ENCODE peak calls at places on chromosome 22, in ten cellular contexts. F, C, W, V, Z, A, O, S, N and J are unnamed samples.
A peak's percentile ranks its signal among the peaks of the same experiment; 100 is the strongest.

GRCh38 chr22:30889268-30889995 is 79.1 kb downstream of the MORC2 start:
- DNase-seq in F (no peak), C (no peak), W (no peak), V (no peak), Z (peak; percentile 7), A (no peak), O (no peak), S (no peak), N (no peak), J (no peak)

GRCh38 chr22:46031066-46031465 is 54.1 kb upstream of the WNT7B start:
- DNase-seq in F (no peak), C (no peak), W (no peak), V (no peak), Z (no peak), A (no peak), O (no peak), S (no peak), N (no peak), J (no peak)

GRCh38 chr22:31044262-31044861 is 36.8 kb upstream of the SMTN start:
- DNase-seq in F (no peak), C (no peak), W (no peak), V (no peak), Z (no peak), A (peak; percentile 47), O (peak; percentile 74), S (no peak), N (peak; percentile 23), J (no peak)

GRCh38 chr22:37501176-37501609 is 15.0 kb upstream of the MFNG start:
- DNase-seq in F (no peak), C (no peak), W (no peak), V (no peak), Z (no peak), A (no peak), O (no peak), S (no peak), N (no peak), J (no peak)

GRCh38 chr22:17955611-17956379 is 68.6 kb downstream of the MICAL3 start:
- DNase-seq in F (no peak), C (no peak), W (no peak), V (no peak), Z (no peak), A (no peak), O (no peak), S (no peak), N (no peak), J (no peak)

GRCh38 chr22:19516378-19517170 is 7.6 kb downstream of the CLDN5 start:
- DNase-seq in F (no peak), C (no peak), W (no peak), V (no peak), Z (no peak), A (no peak), O (no peak), S (no peak), N (no peak), J (no peak)

GRCh38 chr22:19807914-19808872 is 46.5 kb downstream of the GNB1L start:
- DNase-seq in F (no peak), C (no peak), W (no peak), V (no peak), Z (peak; percentile 2), A (no peak), O (no peak), S (no peak), N (no peak), J (no peak)

GRCh38 chr22:37126383-37126782 is 16.9 kb upstream of the TMPRSS6 start:
- DNase-seq in F (no peak), C (peak; percentile 50), W (peak; percentile 66), V (no peak), Z (no peak), A (no peak), O (no peak), S (no peak), N (no peak), J (no peak)

GRCh38 chr22:39349967-39350802 is at the start of gene SYNGR1:
- DNase-seq in F (no peak), C (peak; percentile 77), W (peak; percentile 58), V (no peak), Z (peak; percentile 46), A (no peak), O (no peak), S (peak; percentile 24), N (peak; percentile 51), J (peak; percentile 18)

GRCh38 chr22:20998411-20999336 is 3.2 kb downstream of the THAP7 start:
- DNase-seq in F (peak; percentile 12), C (no peak), W (peak; percentile 56), V (no peak), Z (no peak), A (no peak), O (peak; percentile 29), S (no peak), N (peak; percentile 63), J (no peak)

GRCh38 chr22:23207786-23208325 is 27.5 kb downstream of the BCR start:
- DNase-seq in F (no peak), C (no peak), W (peak; percentile 82), V (no peak), Z (no peak), A (no peak), O (no peak), S (no peak), N (no peak), J (peak; percentile 92)

GRCh38 chr22:48952256-48953102 is 875.2 kb downstream of the BRD1 start:
- DNase-seq in F (no peak), C (no peak), W (no peak), V (no peak), Z (no peak), A (no peak), O (no peak), S (no peak), N (no peak), J (no peak)

GRCh38 chr22:47335460-47335859 is 573.0 kb downstream of the TBC1D22A start:
- DNase-seq in F (no peak), C (no peak), W (no peak), V (no peak), Z (no peak), A (no peak), O (no peak), S (no peak), N (no peak), J (no peak)

GRCh38 chr22:47333625-47334024 is 571.2 kb downstream of the TBC1D22A start:
- DNase-seq in F (peak; percentile 42), C (no peak), W (no peak), V (no peak), Z (no peak), A (peak; percentile 96), O (peak; percentile 71), S (peak; percentile 19), N (peak; percentile 14), J (no peak)

GRCh38 chr22:47335958-47336357 is 573.5 kb downstream of the TBC1D22A start:
- DNase-seq in F (no peak), C (no peak), W (no peak), V (no peak), Z (no peak), A (no peak), O (no peak), S (no peak), N (no peak), J (no peak)

GRCh38 chr22:47334596-47334995 is 572.1 kb downstream of the TBC1D22A start:
- DNase-seq in F (no peak), C (no peak), W (no peak), V (no peak), Z (no peak), A (no peak), O (no peak), S (no peak), N (no peak), J (no peak)

DNA sequence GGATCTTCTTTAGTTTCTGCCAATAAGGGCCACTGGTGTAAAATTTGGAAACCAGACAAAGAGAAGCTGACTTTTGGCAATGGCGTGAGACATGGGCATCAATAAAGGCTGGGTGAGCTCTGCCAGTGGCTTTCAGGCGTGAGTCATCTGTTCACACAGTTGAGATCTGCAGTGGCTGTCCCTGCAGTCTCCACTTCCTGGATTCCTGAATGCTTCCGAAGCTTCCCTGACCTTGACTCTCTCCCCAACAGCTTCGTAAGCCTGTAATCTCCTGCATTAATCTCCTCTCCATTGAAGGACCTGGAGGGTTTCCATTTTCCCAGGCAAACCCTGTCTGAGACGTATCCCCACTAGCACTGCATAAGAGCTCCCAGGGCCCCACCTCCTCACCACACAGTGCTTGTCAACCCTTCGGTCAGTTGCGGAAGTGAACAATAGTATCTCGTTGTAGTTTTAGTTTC is 574.7 kb downstream of the TBC1D22A start:
- DNase-seq in F (peak; percentile 88), C (no peak), W (no peak), V (no peak), Z (no peak), A (peak; percentile 92), O (peak; percentile 87), S (peak; percentile 73), N (peak; percentile 77), J (no peak)
- H2AFZ ChIP-seq in F (peak overlapping the region; percentile 71), C (no peak overlapping the region), W (no peak overlapping the region), V (no peak overlapping the region), Z (no peak overlapping the region), A (peak overlapping the region; percentile 64), O (peak overlapping the region; percentile 86), S (peak overlapping the region; percentile 68), N (no peak overlapping the region), J (no peak overlapping the region)

GRCh38 chr22:44116755-44117684 is 63.7 kb upstream of the PARVG start:
- DNase-seq in F (no peak), C (no peak), W (peak; percentile 70), V (no peak), Z (no peak), A (no peak), O (no peak), S (no peak), N (no peak), J (no peak)
- H3K4me3 ChIP-seq in F (no peak overlapping the region), C (no peak overlapping the region), W (no peak overlapping the region), V (no peak overlapping the region), Z (no peak overlapping the region), A (no peak overlapping the region), O (no peak overlapping the region), S (no peak overlapping the region), N (no peak overlapping the region), J (no peak overlapping the region)

GRCh38 chr22:50200333-50201190 is at the start of gene SELENOO:
- DNase-seq in F (peak; percentile 80), C (peak; percentile 94), W (peak; percentile 98), V (peak; percentile 87), Z (peak; percentile 95), A (peak; percentile 80), O (peak; percentile 77), S (peak; percentile 89), N (peak; percentile 95), J (peak; percentile 90)
- H2AFZ ChIP-seq in F (peak within 1 kb of the TSS; percentile 67), C (peak within 1 kb of the TSS; percentile 74), W (no peak within 1 kb of the TSS), V (peak within 1 kb of the TSS; percentile 81), Z (peak within 1 kb of the TSS; percentile 56), A (peak within 1 kb of the TSS; percentile 49), O (peak within 1 kb of the TSS; percentile 95), S (peak within 1 kb of the TSS; percentile 73), N (peak within 1 kb of the TSS; percentile 71), J (no peak within 1 kb of the TSS)

DNA sequence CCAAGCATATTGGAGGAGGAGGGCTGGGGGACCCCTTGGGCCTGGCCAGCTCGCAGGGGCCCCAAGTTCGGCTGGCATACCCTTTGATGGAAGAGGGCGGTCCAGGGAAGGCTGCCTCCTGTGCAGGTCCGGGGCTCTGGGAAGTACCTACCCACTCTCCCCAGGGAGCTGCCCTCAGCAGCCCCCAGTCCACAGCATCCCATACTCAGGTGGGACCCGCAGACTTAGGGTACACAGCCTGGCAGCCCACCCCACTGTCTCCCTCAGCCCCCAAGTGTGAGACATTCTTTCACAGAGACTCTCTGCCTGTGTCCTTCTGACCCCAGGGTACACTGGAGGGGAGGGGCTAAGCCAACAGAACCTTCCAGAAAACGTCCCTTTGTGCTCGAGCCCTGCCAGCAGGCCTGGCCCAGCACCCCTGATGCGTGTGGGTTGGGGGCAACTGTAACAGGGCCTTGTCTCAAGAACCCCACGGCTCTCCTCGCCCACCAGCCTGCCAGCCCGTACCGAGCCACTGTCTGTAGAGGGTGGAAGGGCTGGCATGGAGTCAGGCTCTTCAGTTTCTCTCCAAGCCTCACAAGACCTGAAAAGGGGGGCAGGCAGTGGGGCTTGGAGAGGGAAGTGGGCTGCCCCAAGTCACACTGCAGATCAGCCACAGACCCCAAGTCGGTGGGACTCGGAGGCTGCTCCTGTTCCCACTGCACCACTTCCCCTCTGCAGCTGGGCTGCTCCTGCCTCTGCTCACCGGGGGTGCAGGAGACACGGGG is 7.0 kb upstream of the TNFRSF13C start:
- DNase-seq in F (no peak), C (no peak), W (peak; percentile 72), V (no peak), Z (no peak), A (no peak), O (no peak), S (no peak), N (no peak), J (peak; percentile 46)
- H3K4me3 ChIP-seq in F (no peak overlapping the region), C (no peak overlapping the region), W (no peak overlapping the region), V (no peak overlapping the region), Z (no peak overlapping the region), A (no peak overlapping the region), O (no peak overlapping the region), S (no peak overlapping the region), N (no peak overlapping the region), J (no peak overlapping the region)